ENCODE peak calls at places on chromosomes 7 and 10, in five cellular contexts. One of them, this sample, is unnamed.

GRCh38 chr7:28793383-28793782 is 164.7 kb downstream of the TRIL start:
- DNase-seq in heart right ventricle: no peak
- DNase-seq in GM12865: no peak
- DNase-seq in upper lobe of right lung: no peak
- DNase-seq in activated T-helper 1 cell treated with Interleukin-2 at 50 U/mL for 16 hours: no peak
- DNase-seq in this sample: peak; percentile 85

GRCh38 chr7:38425509-38425908 is 152.1 kb upstream of the TARP start:
- DNase-seq in GM12865: no peak
- DNase-seq in upper lobe of right lung: no peak
- DNase-seq in activated T-helper 1 cell treated with Interleukin-2 at 50 U/mL for 16 hours: no peak
- DNase-seq in heart right ventricle: no peak
- DNase-seq in this sample: no peak

GRCh38 chr10:108362956-108363355 is 1198.5 kb upstream of the SORCS1 start:
- DNase-seq in heart right ventricle: no peak
- DNase-seq in upper lobe of right lung: no peak
- DNase-seq in activated T-helper 1 cell treated with Interleukin-2 at 50 U/mL for 16 hours: no peak
- DNase-seq in GM12865: no peak
- DNase-seq in this sample: no peak

GRCh38 chr7:124908258-124908657 is 21.4 kb downstream of the POT1 start:
- DNase-seq in heart right ventricle: no peak
- DNase-seq in upper lobe of right lung: no peak
- DNase-seq in GM12865: no peak
- DNase-seq in activated T-helper 1 cell treated with Interleukin-2 at 50 U/mL for 16 hours: no peak
- DNase-seq in this sample: no peak

GRCh38 chr7:41006591-41006990 is 696.3 kb downstream of the INHBA start:
- DNase-seq in heart right ventricle: no peak
- DNase-seq in GM12865: no peak
- DNase-seq in upper lobe of right lung: no peak
- DNase-seq in activated T-helper 1 cell treated with Interleukin-2 at 50 U/mL for 16 hours: no peak
- DNase-seq in this sample: no peak

GRCh38 chr10:108421256-108421655 is 1256.8 kb upstream of the SORCS1 start:
- DNase-seq in heart right ventricle: no peak
- DNase-seq in upper lobe of right lung: no peak
- DNase-seq in GM12865: peak; percentile 8
- DNase-seq in activated T-helper 1 cell treated with Interleukin-2 at 50 U/mL for 16 hours: no peak
- DNase-seq in this sample: no peak

GRCh38 chr10:33086100-33086499 is 128.1 kb upstream of the ITGB1 start:
- DNase-seq in GM12865: no peak
- DNase-seq in heart right ventricle: no peak
- DNase-seq in activated T-helper 1 cell treated with Interleukin-2 at 50 U/mL for 16 hours: no peak
- DNase-seq in upper lobe of right lung: no peak
- DNase-seq in this sample: no peak

GRCh38 chr10:99798031-99798430 is 15.6 kb downstream of the ABCC2 start:
- DNase-seq in activated T-helper 1 cell treated with Interleukin-2 at 50 U/mL for 16 hours: no peak
- DNase-seq in heart right ventricle: no peak
- DNase-seq in upper lobe of right lung: no peak
- DNase-seq in GM12865: no peak
- DNase-seq in this sample: no peak

GRCh38 chr7:33743594-33743993 is 161.7 kb upstream of the BMPER start:
- DNase-seq in heart right ventricle: no peak
- DNase-seq in upper lobe of right lung: no peak
- DNase-seq in activated T-helper 1 cell treated with Interleukin-2 at 50 U/mL for 16 hours: no peak
- DNase-seq in GM12865: no peak
- DNase-seq in this sample: peak; percentile 92